ENCODE peak calls at places on chromosomes 1 and 21, in nine cellular contexts. V is HFF-Myc, E is NCI-H2029 treated with DMSO at 0.1 percent for 48 hours, B is LoVo, S is HFFc6, T is left cardiac atrium, H is NCI-H345, M is GOT3, F is tibial artery. L is an unnamed sample.

GRCh38 chr1:236161230-236161629 is 18.9 kb downstream of the GPR137B start:
- DNase-seq in H (no peak), F (no peak), V (no peak), E (no peak), S (no peak), M (no peak), T (no peak), B (no peak), L (no peak)

GRCh38 chr1:225422795-225423517 is 4.9 kb downstream of the LBR start:
- DNase-seq in H (peak), M (no peak), B (no peak), S (no peak), F (no peak), T (no peak), E (no peak), V (no peak), L (no peak)

GRCh38 chr1:234568345-234568744 is 41.6 kb downstream of the IRF2BP2 start:
- DNase-seq in H (no peak), F (no peak), S (no peak), T (no peak), B (no peak), M (no peak), V (no peak), E (no peak), L (no peak)

GRCh38 chr1:213055087-213055591 is 4.1 kb downstream of the RPS6KC1 start:
- DNase-seq in E (no peak), S (no peak), B (no peak), T (no peak), F (no peak), V (no peak), H (no peak), M (no peak), L (no peak)

GRCh38 chr1:244918422-244919319 is 54.3 kb upstream of the HNRNPU start:
- DNase-seq in T (peak), B (peak), M (no peak), H (peak), S (no peak), F (no peak), V (no peak), E (no peak), L (no peak)

GRCh38 chr1:205286335-205286950 is 35.1 kb downstream of the NUAK2 start:
- DNase-seq in S (peak), E (no peak), T (no peak), B (no peak), M (no peak), H (no peak), F (no peak), V (no peak), L (no peak)

GRCh38 chr1:226882187-226882586 is 11.8 kb downstream of the PSEN2 start:
- DNase-seq in S (no peak), F (no peak), V (no peak), M (no peak), H (peak), B (no peak), T (no peak), E (no peak), L (no peak)

GRCh38 chr1:74629283-74629682 is 44.3 kb downstream of the ERICH3 start:
- DNase-seq in V (no peak), M (no peak), T (no peak), H (peak), F (no peak), E (no peak), B (no peak), S (no peak), L (no peak)

GRCh38 chr1:77866296-77866695 is 22.1 kb upstream of the NEXN start:
- DNase-seq in B (no peak), E (no peak), M (no peak), S (no peak), T (no peak), F (no peak), H (no peak), V (no peak), L (no peak)

GRCh38 chr1:43104027-43104763 is 67.9 kb downstream of the EBNA1BP2 start:
- DNase-seq in E (no peak), S (no peak), V (no peak), M (no peak), H (no peak), B (no peak), T (no peak), F (no peak), L (no peak)

GRCh38 chr1:4494558-4494957 is 159.9 kb upstream of the AJAP1 start:
- DNase-seq in V (no peak), B (no peak), T (no peak), E (no peak), S (no peak), F (no peak), M (no peak), H (peak), L (no peak)

GRCh38 chr21:36254106-36254941 is 65.7 kb upstream of the MORC3 start:
- DNase-seq in M (no peak), B (no peak), H (no peak), V (peak), S (no peak), F (no peak), E (no peak), T (no peak), L (no peak)

GRCh38 chr21:31873696-31874599 is 1.1 kb downstream of the HUNK start:
- DNase-seq in V (no peak), B (peak), M (peak), S (no peak), H (peak), E (no peak), F (no peak), T (peak), L (no peak)

GRCh38 chr1:121587777-121588176 is 403.0 kb downstream of the SRGAP2C start:
- DNase-seq in T (no peak), F (no peak), B (no peak), S (no peak), M (no peak), V (no peak), H (no peak), E (no peak), L (no peak)

GRCh38 chr1:199490804-199491527 is 536.5 kb upstream of the NR5A2 start:
- DNase-seq in F (no peak), S (peak), B (no peak), M (no peak), H (no peak), V (peak), E (no peak), T (no peak), L (no peak)

GRCh38 chr1:248842781-248843331 is 4.8 kb downstream of the ZNF672 start:
- DNase-seq in F (no peak), E (no peak), M (no peak), S (no peak), H (no peak), V (no peak), B (no peak), T (no peak), L (no peak)

GRCh38 chr1:168752171-168752570 is 23.2 kb upstream of the DPT start:
- DNase-seq in T (peak), F (no peak), E (no peak), B (peak), S (no peak), M (no peak), H (no peak), V (no peak), L (no peak)

GRCh38 chr1:64933296-64934070 is 32.9 kb downstream of the JAK1 start:
- DNase-seq in H (no peak), E (no peak), F (peak), S (peak), V (peak), T (no peak), B (no peak), M (peak), L (no peak)

GRCh38 chr1:182614796-182615451 is 10.7 kb upstream of the RGS16 start:
- DNase-seq in E (no peak), V (peak), T (peak), M (no peak), F (peak), H (peak), B (no peak), S (peak), L (peak)

GRCh38 chr21:35005077-35005476 is 44.0 kb downstream of the RUNX1 start:
- DNase-seq in E (no peak), M (no peak), V (no peak), B (no peak), T (no peak), S (peak), F (no peak), H (no peak), L (no peak)

GRCh38 chr1:152035406-152036315 is 1.1 kb downstream of the S100A11 start:
- DNase-seq in S (no peak), H (no peak), F (no peak), B (peak), T (no peak), V (no peak), E (no peak), M (no peak), L (no peak)

GRCh38 chr1:201790261-201790660 is 38.7 kb upstream of the IPO9 start:
- DNase-seq in B (no peak), H (no peak), V (no peak), M (no peak), T (no peak), S (peak), E (no peak), F (peak), L (no peak)

GRCh38 chr1:94362466-94363058 is 55.6 kb upstream of the ABCD3 start:
- DNase-seq in H (no peak), S (no peak), F (no peak), M (no peak), B (no peak), E (no peak), T (no peak), V (no peak), L (no peak)

GRCh38 chr1:8020032-8020431 is 6.1 kb downstream of the ERRFI1 start:
- DNase-seq in E (peak), H (no peak), V (no peak), M (no peak), F (no peak), T (no peak), B (peak), S (no peak), L (peak)

GRCh38 chr1:48223372-48224081 is 1.0 kb downstream of the SLC5A9 start:
- DNase-seq in S (no peak), V (no peak), E (peak), T (no peak), B (no peak), F (no peak), H (peak), M (no peak), L (no peak)

GRCh38 chr21:34123609-34124008 is 50.2 kb downstream of the MRPS6 start:
- DNase-seq in F (no peak), T (no peak), E (no peak), M (no peak), V (no peak), B (no peak), S (no peak), H (no peak), L (no peak)

GRCh38 chr1:115377411-115377810 is 39.4 kb upstream of the NGF start:
- DNase-seq in V (no peak), F (no peak), E (no peak), M (no peak), T (no peak), S (no peak), H (no peak), B (no peak), L (no peak)

GRCh38 chr1:240831191-240831631 is 219.3 kb upstream of the GREM2 start:
- DNase-seq in V (peak), E (no peak), H (no peak), S (peak), M (no peak), B (peak), T (no peak), F (no peak), L (no peak)

GRCh38 chr1:84598846-84599741 is 24.9 kb upstream of the CTBS start:
- DNase-seq in S (peak), F (no peak), H (no peak), M (no peak), B (peak), E (no peak), V (no peak), T (no peak), L (no peak)

GRCh38 chr1:67791686-67792475 is 41.4 kb downstream of the GNG12 start:
- DNase-seq in F (peak), T (no peak), M (no peak), H (no peak), B (no peak), S (peak), E (no peak), V (peak), L (no peak)

GRCh38 chr1:111920221-111921024 is 69.0 kb downstream of the KCND3 start:
- DNase-seq in V (peak), H (peak), E (peak), F (peak), B (no peak), M (peak), T (peak), S (peak), L (peak)

GRCh38 chr1:19479351-19480120 is 5.8 kb downstream of the CAPZB start:
- DNase-seq in B (no peak), F (no peak), E (no peak), H (no peak), T (no peak), S (no peak), M (no peak), V (no peak), L (no peak)

GRCh38 chr1:236808005-236808404 is 12.9 kb downstream of the MTR start:
- DNase-seq in S (no peak), B (no peak), E (no peak), T (no peak), F (no peak), V (no peak), H (no peak), M (no peak), L (no peak)

GRCh38 chr1:15706751-15707150 is 22.6 kb downstream of the PLEKHM2 start:
- DNase-seq in M (no peak), H (no peak), T (no peak), F (no peak), B (no peak), V (no peak), E (no peak), S (no peak), L (no peak)

GRCh38 chr1:215992620-215993019 is 425.5 kb downstream of the KCTD3 start:
- DNase-seq in E (no peak), H (peak), B (no peak), T (no peak), F (no peak), M (no peak), V (peak), S (peak), L (no peak)

GRCh38 chr1:116261227-116261626 is 111.8 kb upstream of the ATP1A1 start:
- DNase-seq in V (no peak), S (no peak), F (no peak), M (no peak), T (peak), H (no peak), E (no peak), B (no peak), L (no peak)

GRCh38 chr1:226798427-226799411 is 59.6 kb upstream of the ITPKB start:
- DNase-seq in V (no peak), H (no peak), M (no peak), E (no peak), F (no peak), T (no peak), S (no peak), B (no peak), L (no peak)